ENCODE peak calls at places on chromosome 5, in four cellular contexts. M is nucleus accumbens, L is SW480, Y is cardiac fibroblast. K is an unnamed sample.

GRCh38 chr5:181160144-181160754 is 12.9 kb downstream of the OR2V2 start:
- DNase-seq in M (no peak), L (peak), Y (peak), K (peak)

GRCh38 chr5:119743927-119744326 is 114.6 kb downstream of the FAM170A start:
- DNase-seq in M (no peak), L (peak), Y (peak), K (peak)

GRCh38 chr5:94888674-94889073 is 270.2 kb downstream of the SLF1 start:
- DNase-seq in M (no peak), L (no peak), Y (no peak), K (no peak)

GRCh38 chr5:1004598-1005361 is 3.8 kb upstream of the NKD2 start:
- DNase-seq in M (no peak), L (peak), Y (peak), K (peak)

GRCh38 chr5:108430931-108431608 is 49.2 kb upstream of the FBXL17 start:
- DNase-seq in M (no peak), L (no peak), Y (peak), K (no peak)

GRCh38 chr5:159777049-159777448 is 139.2 kb upstream of the ADRA1B start:
- DNase-seq in M (no peak), L (no peak), Y (no peak), K (no peak)

GRCh38 chr5:56270058-56270457 is 36.9 kb upstream of the ANKRD55 start:
- DNase-seq in M (no peak), L (no peak), Y (no peak), K (no peak)

GRCh38 chr5:68368280-68368679 is 152.7 kb downstream of the PIK3R1 start:
- DNase-seq in M (no peak), L (no peak), Y (peak), K (no peak)

GRCh38 chr5:94268226-94268625 is 350.2 kb downstream of the KIAA0825 start:
- DNase-seq in M (no peak), L (no peak), Y (no peak), K (no peak)